ENCODE peak calls at places on chromosomes 16 and 17, in five cellular contexts. C, F, P, D and Y are unnamed samples.

GRCh38 chr17:41773731-41774193 is 12.7 kb downstream of the JUP start:
- DNase-seq in D (no peak), P (no peak), F (no peak), C (no peak), Y (no peak)

GRCh38 chr17:81387235-81388060 is 7.8 kb upstream of the BAHCC1 start:
- DNase-seq in D (no peak), F (no peak), C (no peak), P (no peak), Y (no peak)

GRCh38 chr16:11833951-11834695 is 17.2 kb downstream of the RSL1D1 start:
- DNase-seq in C (no peak), P (no peak), D (no peak), F (no peak), Y (no peak)

GRCh38 chr16:50505115-50505514 is 43.1 kb upstream of the NKD1 start:
- DNase-seq in C (no peak), P (no peak), F (no peak), D (no peak), Y (no peak)

GRCh38 chr17:77666881-77667395 is 291.6 kb upstream of the TNRC6C start:
- DNase-seq in F (peak; percentile 62), C (no peak), D (no peak), P (no peak), Y (no peak)

GRCh38 chr17:45302649-45303173 is 14.1 kb downstream of the MAP3K14 start:
- DNase-seq in C (no peak), D (no peak), F (no peak), P (no peak), Y (no peak)

GRCh38 chr16:28218109-28218508 is 6.3 kb upstream of the XPO6 start:
- DNase-seq in D (no peak), P (no peak), F (no peak), C (no peak), Y (no peak)

GRCh38 chr16:10362077-10362863 is 23.6 kb upstream of the ATF7IP2 start:
- DNase-seq in D (no peak), P (no peak), C (no peak), F (no peak), Y (no peak)

GRCh38 chr17:45172541-45173286 is 11.0 kb downstream of the HEXIM2 start:
- DNase-seq in D (no peak), C (no peak), P (peak; percentile 56), F (peak; percentile 40), Y (no peak)

GRCh38 chr16:10981697-10982216 is 37.4 kb downstream of the CLEC16A start:
- DNase-seq in C (no peak), F (peak; percentile 53), D (no peak), P (no peak), Y (no peak)

GRCh38 chr17:7590743-7591142 is 849 bp upstream of the SOX15 start:
- DNase-seq in P (no peak), F (no peak), C (no peak), D (no peak), Y (no peak)

GRCh38 chr17:17722081-17722905 is 41.0 kb downstream of the RAI1 start:
- DNase-seq in C (no peak), D (no peak), F (no peak), P (no peak), Y (no peak)

GRCh38 chr17:17581509-17581908 is 10.0 kb downstream of the PEMT start:
- DNase-seq in C (no peak), P (no peak), F (no peak), D (no peak), Y (no peak)

GRCh38 chr17:41339571-41340169 is 11.0 kb downstream of the KRT33A start:
- DNase-seq in C (no peak), D (no peak), P (no peak), F (no peak), Y (no peak)

GRCh38 chr16:72877374-72878028 is 170.4 kb downstream of the ZFHX3 start:
- DNase-seq in D (peak; percentile 64), C (no peak), F (no peak), P (no peak), Y (peak; percentile 78)

GRCh38 chr17:74768069-74768762 is 7.9 kb downstream of the NAT9 start:
- DNase-seq in F (no peak), D (no peak), P (no peak), C (no peak), Y (no peak)

GRCh38 chr16:89408315-89408714 is 82.0 kb downstream of the ANKRD11 start:
- DNase-seq in P (no peak), D (no peak), C (no peak), F (no peak), Y (no peak)

GRCh38 chr16:6926341-6926740 is 406.3 kb upstream of the RBFOX1 start:
- DNase-seq in D (no peak), P (no peak), F (no peak), C (no peak), Y (no peak)

GRCh38 chr17:8002646-8003593 is 505 bp downstream of the GUCY2D start:
- DNase-seq in D (no peak), C (no peak), P (no peak), F (peak; percentile 26), Y (no peak)

GRCh38 chr17:40551091-40551873 is 14.0 kb downstream of the CCR7 start:
- DNase-seq in D (no peak), F (peak; percentile 31), P (no peak), C (peak; percentile 83), Y (no peak)

GRCh38 chr17:54900457-54901229 is at the start of gene TOM1L1:
- DNase-seq in P (peak; percentile 88), C (peak; percentile 8), F (no peak), D (no peak), Y (no peak)